ENCODE peak calls at places on chromosomes 1 and 21, in four cellular contexts. S is HEK293T, B is WTC11, J is K562. K is an unnamed sample.

GRCh38 chr1:54460346-54460745 is 54.2 kb upstream of the SSBP3 start:
- DNase-seq in B (no peak), J (no peak), S (no peak), K (no peak)

GRCh38 chr1:10730985-10731384 is 65.5 kb downstream of the CASZ1 start:
- DNase-seq in J (no peak), S (no peak), B (no peak), K (peak; percentile 78)

GRCh38 chr1:27300341-27301051 is 21.5 kb upstream of the TMEM222 start:
- DNase-seq in J (peak; percentile 91), B (peak; percentile 82), S (peak; percentile 86), K (peak; percentile 61)

GRCh38 chr1:148263128-148263905 is 111.2 kb upstream of the NBPF11 start:
- DNase-seq in S (peak; percentile 76), J (peak; percentile 37), B (peak; percentile 80), K (peak; percentile 66)

GRCh38 chr1:5967351-5968160 is 24.7 kb downstream of the NPHP4 start:
- DNase-seq in S (no peak), J (no peak), B (peak; percentile 4), K (no peak)

GRCh38 chr1:82485591-82486369 is 685.0 kb downstream of the ADGRL2 start:
- DNase-seq in J (no peak), S (no peak), B (peak; percentile 18), K (no peak)

GRCh38 chr1:221778535-221779142 is 36.8 kb upstream of the DUSP10 start:
- DNase-seq in J (no peak), B (no peak), S (no peak), K (no peak)

GRCh38 chr1:226406401-226406881 is 1.5 kb downstream of the PARP1 start:
- DNase-seq in J (no peak), S (no peak), B (no peak), K (peak; percentile 30)

GRCh38 chr1:86992790-86993189 is 78.4 kb downstream of the HS2ST1 start:
- DNase-seq in B (no peak), S (no peak), J (no peak), K (no peak)

GRCh38 chr1:101235696-101236545 is 898 bp upstream of the S1PR1 start:
- DNase-seq in B (peak; percentile 44), S (peak; percentile 47), J (no peak), K (no peak)

GRCh38 chr1:222589462-222590302 is at the start of gene TAF1A:
- DNase-seq in S (peak; percentile 83), J (peak; percentile 89), B (peak; percentile 80), K (peak; percentile 89)

GRCh38 chr1:230166366-230167132 is 99.5 kb downstream of the GALNT2 start:
- DNase-seq in S (no peak), B (no peak), J (no peak), K (no peak)

GRCh38 chr1:178706467-178706866 is 18.6 kb upstream of the RALGPS2 start:
- DNase-seq in S (no peak), J (no peak), B (no peak), K (no peak)

GRCh38 chr1:75188892-75189291 is 54.7 kb downstream of the LHX8 start:
- DNase-seq in J (no peak), S (no peak), B (no peak), K (no peak)

GRCh38 chr1:39431927-39432326 is 59.5 kb upstream of the BMP8A start:
- DNase-seq in J (no peak), S (no peak), B (no peak), K (no peak)

GRCh38 chr1:115536279-115536816 is 105.4 kb upstream of the VANGL1 start:
- DNase-seq in J (no peak), S (no peak), B (no peak), K (no peak)

GRCh38 chr1:230834292-230834691 is 34.0 kb downstream of the C1orf198 start:
- DNase-seq in B (no peak), S (no peak), J (no peak), K (no peak)

GRCh38 chr1:235775461-235775860 is 91.2 kb downstream of the LYST start:
- DNase-seq in J (no peak), B (no peak), S (no peak), K (no peak)

GRCh38 chr1:61056674-61057439 is 25.5 kb upstream of the NFIA start:
- DNase-seq in J (peak; percentile 59), S (no peak), B (no peak), K (no peak)

GRCh38 chr21:34621434-34622000 is 6.6 kb upstream of the RCAN1 start:
- DNase-seq in J (no peak), S (no peak), B (no peak), K (no peak)

GRCh38 chr1:75730432-75730831 is 5.9 kb downstream of the ACADM start:
- DNase-seq in S (no peak), J (no peak), B (no peak), K (peak; percentile 39)

GRCh38 chr1:10694633-10695627 is 101.5 kb downstream of the CASZ1 start:
- DNase-seq in J (peak; percentile 98), S (peak; percentile 94), B (peak; percentile 91), K (peak; percentile 72)

GRCh38 chr1:154501423-154502065 is 475 bp upstream of the TDRD10 start:
- DNase-seq in S (no peak), J (no peak), B (peak; percentile 59), K (no peak)

GRCh38 chr1:110337704-110338199 is 1.4 kb upstream of the RBM15 start:
- DNase-seq in B (peak; percentile 58), S (no peak), J (peak; percentile 45), K (peak; percentile 54)

GRCh38 chr1:211420389-211420788 is 71.6 kb downstream of the RD3 start:
- DNase-seq in S (peak; percentile 26), J (no peak), B (no peak), K (no peak)

GRCh38 chr1:77825356-77825709 is 45.9 kb downstream of the MIGA1 start:
- DNase-seq in S (peak; percentile 46), B (no peak), J (no peak), K (peak; percentile 44)

GRCh38 chr1:15975358-15975804 is 520 bp downstream of the ZBTB17 start:
- DNase-seq in J (peak; percentile 93), B (peak; percentile 72), S (peak; percentile 74), K (peak; percentile 53)

GRCh38 chr1:245131026-245131393 is 23.8 kb upstream of the KIF26B start:
- DNase-seq in S (no peak), B (no peak), J (no peak), K (no peak)

GRCh38 chr1:59384443-59384842 is 87.5 kb downstream of the FGGY start:
- DNase-seq in J (no peak), S (no peak), B (no peak), K (no peak)

GRCh38 chr1:59290173-59290954 is 6.5 kb upstream of the FGGY start:
- DNase-seq in B (peak; percentile 53), S (peak; percentile 73), J (peak; percentile 15), K (peak; percentile 56)

GRCh38 chr1:42886800-42887199 is 40.4 kb downstream of the ZNF691 start:
- DNase-seq in B (no peak), S (no peak), J (no peak), K (no peak)

GRCh38 chr1:9009438-9010366 is 16.5 kb downstream of the SLC2A7 start:
- DNase-seq in B (peak; percentile 83), J (peak; percentile 55), S (peak; percentile 71), K (no peak)

GRCh38 chr1:22893292-22893691 is 79.4 kb downstream of the LACTBL1 start:
- DNase-seq in B (no peak), S (no peak), J (no peak), K (no peak)

GRCh38 chr1:41811978-41812852 is 106.5 kb downstream of the HIVEP3 start:
- DNase-seq in B (peak; percentile 74), J (peak; percentile 67), S (peak; percentile 69), K (peak; percentile 14)

GRCh38 chr21:37093977-37094376 is 20.9 kb downstream of the TTC3 start:
- DNase-seq in S (no peak), B (no peak), J (no peak), K (no peak)
- TF ChIP-seq ELF4 in S (no peak), B (no peak), J (no peak), K (no peak)

GRCh38 chr1:12436817-12437599 is 181.0 kb downstream of the DHRS3 start:
- DNase-seq in J (peak; percentile 42), S (no peak), B (no peak), K (peak; percentile 69)

GRCh38 chr1:12437629-12438028 is 180.4 kb downstream of the DHRS3 start:
- DNase-seq in S (no peak), B (no peak), J (no peak), K (peak; percentile 65)

GRCh38 chr1:12435639-12436344 is 182.2 kb downstream of the DHRS3 start:
- DNase-seq in B (no peak), S (no peak), J (no peak), K (no peak)

GRCh38 chr1:12434686-12435085 is 183.3 kb downstream of the DHRS3 start:
- DNase-seq in S (no peak), B (no peak), J (peak; percentile 27), K (no peak)

DNA sequence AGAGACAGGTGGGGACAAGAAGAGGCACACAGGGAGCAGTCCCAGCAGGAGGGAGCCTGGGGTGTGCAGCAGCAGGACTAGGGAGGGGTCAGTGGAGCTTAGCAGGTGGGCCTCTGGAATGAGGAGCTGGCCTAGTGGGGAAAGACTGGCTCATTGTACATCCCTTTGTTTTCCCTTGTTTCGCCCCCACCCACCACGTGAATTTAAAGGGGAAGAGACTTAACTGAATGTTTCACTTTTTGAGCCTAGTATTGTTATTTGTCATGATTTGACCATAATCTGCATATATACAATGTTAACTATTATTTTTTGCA is 181.7 kb downstream of the DHRS3 start:
- DNase-seq in S (no peak), J (no peak), B (no peak), K (peak; percentile 11)
- TF ChIP-seq ELF4 in S (no peak), J (no peak), B (no peak), K (no peak)

DNA sequence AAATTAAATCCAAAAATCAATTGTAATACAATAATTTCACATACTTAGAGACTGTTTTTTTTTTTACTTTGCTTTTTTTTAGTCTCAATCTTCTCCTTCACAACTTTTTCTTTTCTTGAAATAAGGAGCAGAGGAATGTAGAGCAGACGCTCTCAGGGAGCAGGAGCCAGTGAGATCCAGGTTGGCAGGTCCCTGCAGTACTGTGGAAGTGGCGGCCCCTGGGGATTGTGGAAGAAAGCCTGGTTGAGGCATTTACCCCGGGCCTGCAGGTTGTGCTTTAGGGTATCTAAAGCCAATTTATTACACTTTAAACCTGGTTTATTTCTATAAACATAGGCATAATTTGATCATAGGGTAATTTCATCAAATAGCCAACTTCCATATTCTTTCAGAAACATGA is 748 bp upstream of the OR2AJ1 start:
- DNase-seq in J (no peak), B (peak; percentile 21), S (no peak), K (no peak)
- TF ChIP-seq ELF4 in J (no peak), B (no peak), S (no peak), K (no peak)

DNA sequence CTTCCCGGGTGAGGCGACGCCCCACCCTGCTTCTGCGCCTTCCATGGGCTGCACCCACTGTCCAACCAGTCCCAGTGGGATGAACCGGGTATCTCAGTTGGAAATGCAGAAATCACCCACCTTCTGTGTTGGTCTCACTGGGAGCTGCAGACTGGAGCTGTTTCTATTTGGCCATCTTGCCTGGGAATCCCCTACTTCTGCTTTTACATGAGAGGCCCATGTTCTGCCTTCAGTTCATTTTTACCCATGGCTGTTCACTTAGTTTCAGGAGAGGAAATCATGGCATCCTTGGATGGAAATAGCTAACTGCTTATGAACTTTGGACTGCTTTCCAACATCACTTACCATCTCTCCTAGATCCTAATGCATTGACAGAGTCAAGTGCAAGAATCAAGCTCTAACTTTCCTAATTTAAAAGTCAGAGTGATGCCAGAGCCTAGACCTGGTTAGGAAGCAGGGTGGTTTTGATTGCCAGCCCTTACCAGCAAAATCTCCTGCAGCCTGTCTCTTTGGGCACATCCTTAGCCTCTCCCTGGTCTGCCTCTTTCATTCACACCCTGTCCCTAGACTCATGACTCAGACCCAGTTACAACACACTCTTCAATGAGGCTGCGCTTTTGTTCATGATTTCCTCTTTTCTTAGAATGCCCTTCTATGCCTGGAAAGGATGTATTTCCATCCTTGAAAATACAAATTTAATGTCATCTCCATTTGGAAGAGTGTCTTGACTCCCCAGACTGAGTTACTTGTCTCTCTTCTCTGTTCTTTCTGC is 137.2 kb downstream of the KCTD3 start:
- DNase-seq in B (no peak), J (no peak), S (no peak), K (no peak)
- TF ChIP-seq ELF4 in B (no peak), J (no peak), S (no peak), K (no peak)

K was measured in HepG2.